ENCODE peak calls at places on chromosomes 1 and 21, in ten cellular contexts. J is transverse colon; A is caudate nucleus; L is stimulated activated CD4-positive, alpha-beta T cell treated with anti-CD3 and anti-CD28 coated beads, TNF-alpha, amount 100 ng/mL, for 24 hours; B is cardiac fibroblast; R is mucosa of descending colon; D is foreskin fibroblast; P is AG08396; F is activated T-helper 2 cell treated with anti-CD3 and anti-CD28 coated beads, Interferon-gamma antibody, Interleukin-2, Interleukin-4, amounts not matched to agents 10 μg/mL and 5 μg/mL and 100 μg/mL, durations not matched to agents 14 hours and 24 hours and 36 hours; K is CD8-positive, alpha-beta memory T cell. E is an unnamed sample.

GRCh38 chr1:150512846-150513245 is 2.7 kb upstream of the FALEC start:
- DNase-seq in J (no peak), A (no peak), L (no peak), B (no peak), R (no peak), D (no peak), P (no peak), F (no peak), K (no peak), E (no peak)

GRCh38 chr1:11272842-11273594 is at the start of gene UBIAD1:
- DNase-seq in J (peak), A (peak), L (peak), B (peak), R (peak), D (peak), P (peak), F (peak), K (peak), E (peak)

GRCh38 chr1:196205882-196206281 is 402.4 kb downstream of the KCNT2 start:
- DNase-seq in J (no peak), A (no peak), L (no peak), B (no peak), R (no peak), D (no peak), P (no peak), F (no peak), K (no peak), E (no peak)

GRCh38 chr1:170337413-170337994 is 191.7 kb downstream of the NTMT2 start:
- DNase-seq in J (no peak), A (no peak), L (no peak), B (no peak), R (no peak), D (no peak), P (no peak), F (no peak), K (no peak), E (no peak)

GRCh38 chr21:29130234-29130993 is at the start of gene MAP3K7CL:
- DNase-seq in J (peak), A (no peak), L (no peak), B (peak), R (no peak), D (peak), P (peak), F (no peak), K (no peak), E (no peak)

GRCh38 chr1:156602557-156602993 is 1.3 kb upstream of the GPATCH4 start:
- DNase-seq in J (no peak), A (no peak), L (no peak), B (peak), R (no peak), D (no peak), P (no peak), F (no peak), K (no peak), E (no peak)

GRCh38 chr1:235075121-235075954 is 53.3 kb downstream of the TOMM20 start:
- DNase-seq in J (peak), A (no peak), L (peak), B (peak), R (peak), D (peak), P (peak), F (no peak), K (peak), E (peak)

GRCh38 chr1:245096330-245097066 is 58.3 kb upstream of the KIF26B start:
- DNase-seq in J (no peak), A (peak), L (no peak), B (no peak), R (no peak), D (no peak), P (no peak), F (no peak), K (no peak), E (no peak)

GRCh38 chr1:232473319-232473718 is 156.6 kb downstream of the SIPA1L2 start:
- DNase-seq in J (no peak), A (no peak), L (no peak), B (peak), R (no peak), D (peak), P (peak), F (no peak), K (no peak), E (no peak)

GRCh38 chr1:205537386-205538018 is 33.0 kb downstream of the CDK18 start:
- DNase-seq in J (peak), A (no peak), L (no peak), B (peak), R (peak), D (no peak), P (no peak), F (no peak), K (no peak), E (no peak)

GRCh38 chr1:25714532-25714931 is 85.5 kb upstream of the SELENON start:
- DNase-seq in J (no peak), A (no peak), L (no peak), B (no peak), R (no peak), D (no peak), P (no peak), F (no peak), K (no peak), E (no peak)

GRCh38 chr1:202623075-202623474 is 87.2 kb downstream of the SYT2 start:
- DNase-seq in J (no peak), A (no peak), L (no peak), B (peak), R (no peak), D (no peak), P (peak), F (no peak), K (no peak), E (no peak)

GRCh38 chr1:106022312-106022902 is 1034.1 kb upstream of the PRMT6 start:
- DNase-seq in J (no peak), A (no peak), L (no peak), B (peak), R (no peak), D (no peak), P (no peak), F (no peak), K (no peak), E (no peak)

GRCh38 chr1:44501022-44501910 is 96.2 kb downstream of the RNF220 start:
- DNase-seq in J (no peak), A (peak), L (no peak), B (no peak), R (no peak), D (no peak), P (no peak), F (no peak), K (no peak), E (no peak)

GRCh38 chr21:37153193-37153934 is 80.3 kb downstream of the TTC3 start:
- DNase-seq in J (peak), A (no peak), L (no peak), B (peak), R (no peak), D (peak), P (no peak), F (no peak), K (no peak), E (no peak)

GRCh38 chr1:75265792-75266191 is 131.6 kb downstream of the LHX8 start:
- DNase-seq in J (no peak), A (no peak), L (no peak), B (peak), R (no peak), D (peak), P (no peak), F (no peak), K (no peak), E (no peak)

GRCh38 chr21:39003982-39004775 is 179.1 kb downstream of the PSMG1 start:
- DNase-seq in J (no peak), A (no peak), L (no peak), B (peak), R (no peak), D (peak), P (peak), F (no peak), K (no peak), E (no peak)

GRCh38 chr1:27891196-27891889 is 19.0 kb downstream of the THEMIS2 start:
- DNase-seq in J (peak), A (no peak), L (peak), B (no peak), R (no peak), D (no peak), P (no peak), F (peak), K (no peak), E (peak)

GRCh38 chr1:212452323-212453155 is 19.8 kb downstream of the NENF start:
- DNase-seq in J (no peak), A (peak), L (no peak), B (peak), R (no peak), D (peak), P (peak), F (no peak), K (no peak), E (no peak)

GRCh38 chr1:48471103-48471502 is 901 bp downstream of the SPATA6 start:
- DNase-seq in J (no peak), A (no peak), L (no peak), B (peak), R (peak), D (no peak), P (no peak), F (no peak), K (no peak), E (no peak)

GRCh38 chr1:22452401-22452963 is 831 bp downstream of the ZBTB40 start:
- DNase-seq in J (peak), A (no peak), L (no peak), B (peak), R (no peak), D (peak), P (peak), F (no peak), K (peak), E (no peak)

GRCh38 chr21:36818051-36818450 is 119.1 kb downstream of the SIM2 start:
- DNase-seq in J (no peak), A (no peak), L (no peak), B (no peak), R (no peak), D (no peak), P (no peak), F (no peak), K (no peak), E (no peak)

GRCh38 chr1:203215573-203215972 is 13.9 kb downstream of the CHIT1 start:
- DNase-seq in J (no peak), A (no peak), L (no peak), B (no peak), R (no peak), D (no peak), P (no peak), F (no peak), K (no peak), E (no peak)

GRCh38 chr1:65042467-65042866 is 76.1 kb upstream of the JAK1 start:
- DNase-seq in J (no peak), A (no peak), L (no peak), B (no peak), R (no peak), D (no peak), P (no peak), F (no peak), K (no peak), E (no peak)

GRCh38 chr1:16082283-16083038 is 9.0 kb upstream of the FAM131C start:
- DNase-seq in J (peak), A (peak), L (peak), B (peak), R (peak), D (peak), P (peak), F (peak), K (peak), E (peak)

GRCh38 chr1:120178799-120179419 is 2.6 kb upstream of the SEC22B start:
- DNase-seq in J (no peak), A (no peak), L (no peak), B (peak), R (no peak), D (peak), P (peak), F (no peak), K (no peak), E (no peak)

GRCh38 chr1:83839566-83840173 is 159.3 kb downstream of the TTLL7 start:
- DNase-seq in J (no peak), A (no peak), L (no peak), B (peak), R (no peak), D (no peak), P (no peak), F (no peak), K (no peak), E (no peak)